ENCODE peak calls at places on chromosome 6, in four cellular contexts. J is Peyer's patch, B is IMR-90, A is pancreas. V is an unnamed sample. For H3K4me1, the result is how much of the 10 kb centered on the place peaks cover.

GRCh38 chr6:17584241-17584803 is 15.8 kb upstream of the FAM8A1 start:
- DNase-seq in J (no peak), B (peak), A (peak), V (peak)

GRCh38 chr6:28738396-28738765 is 185.4 kb downstream of the TRIM27 start:
- DNase-seq in J (no peak), B (no peak), A (no peak), V (no peak)

GRCh38 chr6:3912366-3913076 is 63.3 kb downstream of the FAM50B start:
- DNase-seq in J (no peak), B (peak), A (no peak), V (no peak)

GRCh38 chr6:117976030-117976651 is 69.1 kb downstream of the SLC35F1 start:
- DNase-seq in J (no peak), B (peak), A (no peak), V (no peak)

GRCh38 chr6:3630258-3630828 is 121.2 kb downstream of the PXDC1 start:
- DNase-seq in J (no peak), B (no peak), A (no peak), V (no peak)

GRCh38 chr6:113634352-113635163 is 222.6 kb upstream of the MARCKS start:
- DNase-seq in J (no peak), B (peak), A (no peak), V (no peak)

GRCh38 chr6:167839343-167839742 is 12.6 kb downstream of the AFDN start:
- DNase-seq in J (no peak), B (no peak), A (no peak), V (no peak)

GRCh38 chr6:41460742-41461336 is 85.3 kb upstream of the FOXP4 start:
- DNase-seq in J (no peak), B (no peak), A (no peak), V (no peak)

GRCh38 chr6:34586327-34587040 is 30.4 kb upstream of the SPDEF start:
- DNase-seq in J (no peak), B (no peak), A (no peak), V (no peak)

GRCh38 chr6:42084889-42085288 is 34.6 kb downstream of the TAF8 start:
- DNase-seq in J (no peak), B (peak), A (no peak), V (peak)

GRCh38 chr6:79353226-79353625 is 118.7 kb upstream of the HMGN3 start:
- DNase-seq in J (no peak), B (no peak), A (no peak), V (no peak)

DNA sequence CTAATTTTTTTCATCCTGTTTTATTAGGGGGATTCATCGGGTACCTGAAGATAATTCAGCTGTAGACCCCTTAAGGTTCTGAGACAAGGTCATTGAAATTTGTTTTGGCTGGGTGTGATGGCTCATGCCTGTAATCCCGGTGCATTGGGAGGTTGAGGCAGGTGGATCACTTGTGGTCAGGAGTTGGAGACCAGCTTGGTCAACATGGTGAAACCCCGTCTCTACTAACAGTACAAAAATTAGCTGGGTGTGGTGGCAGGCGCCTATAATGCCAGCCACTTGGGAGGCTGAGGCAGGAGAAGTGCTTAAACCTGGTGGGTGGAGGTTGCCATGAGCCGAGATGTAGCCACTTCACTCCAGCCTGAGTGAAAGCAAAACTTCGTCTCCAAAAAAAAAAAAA is 10.9 kb downstream of the SRSF3 start:
- DNase-seq in J (no peak), B (no peak), A (no peak), V (no peak)
- H3K4me1 ChIP-seq in J (under half), B (under half), A (half or more), V (half or more)

DNA sequence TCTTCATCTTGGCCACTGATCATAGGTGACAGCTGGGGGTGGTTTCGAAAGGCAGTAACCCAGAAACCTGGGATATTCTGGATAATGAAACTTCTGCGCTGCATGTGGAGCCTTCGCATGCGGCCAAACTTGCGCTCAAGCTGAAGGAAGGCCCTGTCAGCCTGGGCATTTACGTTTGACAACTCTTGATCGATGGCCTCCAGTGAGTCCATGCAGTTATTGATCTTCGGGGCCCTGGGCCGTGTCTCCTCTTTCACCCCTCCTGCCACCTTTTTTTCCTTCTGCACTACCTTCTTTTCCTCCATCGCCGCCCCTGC is 729 bp downstream of the TSPYL4 start:
- DNase-seq in J (no peak), B (no peak), A (no peak), V (no peak)
- H3K27ac ChIP-seq in J (peak), B (peak), A (peak), V (peak)

GRCh38 chr6:80642452-80642851 is 536.0 kb downstream of the BCKDHB start:
- DNase-seq in J (no peak), B (peak), A (no peak), V (no peak)
- H3K4me1 ChIP-seq in J (under half), B (under half), A (under half), V (under half)

GRCh38 chr6:38144365-38144764 is 324.8 kb downstream of the ZFAND3 start:
- DNase-seq in J (no peak), B (no peak), A (no peak), V (no peak)

GRCh38 chr6:38143191-38144154 is 323.9 kb downstream of the ZFAND3 start:
- DNase-seq in J (no peak), B (no peak), A (no peak), V (no peak)

GRCh38 chr6:38146658-38147027 is 327.1 kb downstream of the ZFAND3 start:
- DNase-seq in J (no peak), B (peak), A (no peak), V (no peak)

GRCh38 chr6:38148606-38149005 is 329.1 kb downstream of the ZFAND3 start:
- DNase-seq in J (no peak), B (no peak), A (no peak), V (no peak)

DNA sequence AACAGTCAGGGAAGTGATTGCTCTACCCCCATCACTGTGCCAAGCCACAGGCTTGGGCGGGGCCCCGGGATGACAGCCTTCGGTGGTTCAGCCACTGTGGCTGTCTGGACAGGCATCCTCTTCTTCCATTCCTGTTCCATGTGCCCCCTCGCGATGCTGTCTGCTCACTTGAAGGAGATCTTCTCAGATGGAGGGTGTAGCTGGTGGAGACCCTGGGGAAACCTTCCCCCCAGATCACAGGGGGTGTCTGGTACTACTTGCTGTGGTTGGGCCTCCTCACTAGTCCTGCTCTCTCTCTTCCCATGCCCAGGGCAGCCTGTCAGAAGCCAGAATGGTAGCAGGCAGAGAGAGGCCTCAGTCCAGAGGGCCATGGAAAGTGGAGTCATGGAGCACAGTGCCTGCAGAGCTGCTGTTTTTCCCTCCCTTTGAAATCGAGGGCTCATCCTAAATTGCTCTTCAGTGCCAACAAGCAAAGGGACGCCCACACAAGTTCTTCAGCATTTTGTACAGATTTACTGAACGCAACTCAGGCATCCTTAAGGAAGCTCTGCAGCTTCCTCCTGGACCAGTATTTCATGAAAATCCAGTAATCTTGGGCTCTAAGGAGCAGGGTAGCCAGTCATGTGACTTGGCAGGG is 326.6 kb downstream of the ZFAND3 start:
- DNase-seq in J (no peak), B (peak), A (no peak), V (no peak)
- H3K27ac ChIP-seq in J (no peak), B (no peak), A (no peak), V (no peak)

GRCh38 chr6:52160468-52161104 is 25.6 kb upstream of the IL17A start:
- DNase-seq in J (no peak), B (no peak), A (no peak), V (no peak)
- H3K4me1 ChIP-seq in J (under half), B (under half), A (under half), V (under half)

GRCh38 chr6:68747110-68747509 is 112.0 kb downstream of the ADGRB3 start:
- DNase-seq in J (no peak), B (no peak), A (no peak), V (no peak)
- H3K27ac ChIP-seq in J (no peak), B (no peak), A (no peak), V (no peak)

GRCh38 chr6:106733386-106733785 is 104.0 kb downstream of the QRSL1 start:
- DNase-seq in J (no peak), B (no peak), A (no peak), V (no peak)
- H3K4me1 ChIP-seq in J (under half), B (under half), A (under half), V (under half)

V was measured in heart left ventricle.